ENCODE peak calls at places on chromosome X, in seven cellular contexts. One of them, this sample, is unnamed.

GRCh38 chrX:72526534-72527508 is 45.8 kb downstream of the HDAC8 start:
- DNase-seq in PC-3: no peak
- DNase-seq in transverse colon: no peak
- DNase-seq in thyroid gland: no peak
- DNase-seq in uterus: no peak
- DNase-seq in cardiac muscle cell: no peak
- DNase-seq in CD4-positive, alpha-beta T cell: no peak
- DNase-seq in this sample: no peak

GRCh38 chrX:138847930-138848329 is 136.4 kb upstream of the FGF13 start:
- DNase-seq in PC-3: peak; percentile 48
- DNase-seq in transverse colon: no peak
- DNase-seq in thyroid gland: no peak
- DNase-seq in uterus: no peak
- DNase-seq in cardiac muscle cell: peak; percentile 30
- DNase-seq in CD4-positive, alpha-beta T cell: no peak
- DNase-seq in this sample: no peak

GRCh38 chrX:3962511-3963350 is 249.3 kb upstream of the PRKX start:
- DNase-seq in PC-3: peak; percentile 64
- DNase-seq in transverse colon: no peak
- DNase-seq in thyroid gland: no peak
- DNase-seq in uterus: no peak
- DNase-seq in cardiac muscle cell: peak; percentile 45
- DNase-seq in CD4-positive, alpha-beta T cell: no peak
- DNase-seq in this sample: no peak

GRCh38 chrX:139125916-139126315 is 404.6 kb upstream of the F9 start:
- DNase-seq in PC-3: peak; percentile 4
- DNase-seq in transverse colon: no peak
- DNase-seq in thyroid gland: no peak
- DNase-seq in uterus: no peak
- DNase-seq in cardiac muscle cell: no peak
- DNase-seq in CD4-positive, alpha-beta T cell: no peak
- DNase-seq in this sample: no peak

GRCh38 chrX:146481735-146482134 is 327.8 kb upstream of the CXorf51B start:
- DNase-seq in PC-3: no peak
- DNase-seq in transverse colon: no peak
- DNase-seq in thyroid gland: no peak
- DNase-seq in uterus: no peak
- DNase-seq in cardiac muscle cell: no peak
- DNase-seq in CD4-positive, alpha-beta T cell: no peak
- DNase-seq in this sample: no peak

GRCh38 chrX:73481521-73481920 is 34.7 kb downstream of the CDX4 start:
- DNase-seq in PC-3: no peak
- DNase-seq in transverse colon: no peak
- DNase-seq in thyroid gland: no peak
- DNase-seq in uterus: no peak
- DNase-seq in cardiac muscle cell: no peak
- DNase-seq in CD4-positive, alpha-beta T cell: no peak
- DNase-seq in this sample: no peak

GRCh38 chrX:257681-258289 is 23.4 kb upstream of the PLCXD1 start:
- DNase-seq in PC-3: no peak
- DNase-seq in transverse colon: no peak
- DNase-seq in thyroid gland: no peak
- DNase-seq in uterus: no peak
- DNase-seq in cardiac muscle cell: no peak
- DNase-seq in CD4-positive, alpha-beta T cell: no peak
- DNase-seq in this sample: no peak

GRCh38 chrX:1384738-1385250 is 7.1 kb downstream of the SLC25A6 start:
- DNase-seq in PC-3: no peak
- DNase-seq in transverse colon: no peak
- DNase-seq in thyroid gland: no peak
- DNase-seq in uterus: no peak
- DNase-seq in cardiac muscle cell: no peak
- DNase-seq in CD4-positive, alpha-beta T cell: no peak
- DNase-seq in this sample: no peak

GRCh38 chrX:46913710-46914109 is 1.5 kb downstream of the JADE3 start:
- DNase-seq in PC-3: peak; percentile 45
- DNase-seq in transverse colon: peak; percentile 10
- DNase-seq in thyroid gland: peak; percentile 29
- DNase-seq in uterus: peak; percentile 14
- DNase-seq in cardiac muscle cell: peak; percentile 14
- DNase-seq in CD4-positive, alpha-beta T cell: no peak
- DNase-seq in this sample: no peak

GRCh38 chrX:155766321-155766720 is 114.8 kb upstream of the VAMP7 start:
- DNase-seq in PC-3: no peak
- DNase-seq in transverse colon: no peak
- DNase-seq in thyroid gland: no peak
- DNase-seq in uterus: no peak
- DNase-seq in cardiac muscle cell: no peak
- DNase-seq in CD4-positive, alpha-beta T cell: no peak
- DNase-seq in this sample: no peak

GRCh38 chrX:109872021-109872730 is 130.7 kb upstream of the TMEM164 start:
- DNase-seq in PC-3: no peak
- DNase-seq in transverse colon: no peak
- DNase-seq in thyroid gland: no peak
- DNase-seq in uterus: no peak
- DNase-seq in cardiac muscle cell: no peak
- DNase-seq in CD4-positive, alpha-beta T cell: no peak
- DNase-seq in this sample: no peak

GRCh38 chrX:40773809-40774208 is 38.5 kb upstream of the MED14 start:
- DNase-seq in PC-3: peak; percentile 81
- DNase-seq in transverse colon: no peak
- DNase-seq in thyroid gland: no peak
- DNase-seq in uterus: no peak
- DNase-seq in cardiac muscle cell: no peak
- DNase-seq in CD4-positive, alpha-beta T cell: no peak
- DNase-seq in this sample: no peak

GRCh38 chrX:105221374-105221773 is 880 bp upstream of the TEX13A start:
- DNase-seq in PC-3: peak; percentile 3
- DNase-seq in transverse colon: no peak
- DNase-seq in thyroid gland: no peak
- DNase-seq in uterus: no peak
- DNase-seq in cardiac muscle cell: no peak
- DNase-seq in CD4-positive, alpha-beta T cell: no peak
- DNase-seq in this sample: no peak

GRCh38 chrX:85907316-85907715 is 140.0 kb downstream of the CHM start:
- DNase-seq in PC-3: no peak
- DNase-seq in transverse colon: no peak
- DNase-seq in thyroid gland: no peak
- DNase-seq in uterus: no peak
- DNase-seq in cardiac muscle cell: no peak
- DNase-seq in CD4-positive, alpha-beta T cell: no peak
- DNase-seq in this sample: no peak

GRCh38 chrX:72123471-72124185 is 8.1 kb downstream of the RTL5 start:
- DNase-seq in PC-3: no peak
- DNase-seq in transverse colon: no peak
- DNase-seq in thyroid gland: peak; percentile 81
- DNase-seq in uterus: no peak
- DNase-seq in cardiac muscle cell: peak; percentile 55
- DNase-seq in CD4-positive, alpha-beta T cell: no peak
- DNase-seq in this sample: no peak

GRCh38 chrX:43676960-43677582 is 21.0 kb downstream of the MAOA start:
- DNase-seq in PC-3: no peak
- DNase-seq in transverse colon: no peak
- DNase-seq in thyroid gland: peak; percentile 33
- DNase-seq in uterus: no peak
- DNase-seq in cardiac muscle cell: no peak
- DNase-seq in CD4-positive, alpha-beta T cell: no peak
- DNase-seq in this sample: no peak

GRCh38 chrX:11445540-11445939 is 152.3 kb downstream of the AMELX start:
- DNase-seq in PC-3: peak; percentile 3
- DNase-seq in transverse colon: no peak
- DNase-seq in thyroid gland: no peak
- DNase-seq in uterus: no peak
- DNase-seq in cardiac muscle cell: no peak
- DNase-seq in CD4-positive, alpha-beta T cell: no peak
- DNase-seq in this sample: no peak

GRCh38 chrX:100768679-100769338 is 36.9 kb upstream of the SYTL4 start:
- DNase-seq in PC-3: peak; percentile 87
- DNase-seq in transverse colon: peak; percentile 94
- DNase-seq in thyroid gland: peak; percentile 81
- DNase-seq in uterus: peak; percentile 81
- DNase-seq in cardiac muscle cell: peak; percentile 83
- DNase-seq in CD4-positive, alpha-beta T cell: peak; percentile 76
- DNase-seq in this sample: peak; percentile 69

GRCh38 chrX:123822965-123823364 is 36.9 kb upstream of the XIAP start:
- DNase-seq in PC-3: no peak
- DNase-seq in transverse colon: no peak
- DNase-seq in thyroid gland: no peak
- DNase-seq in uterus: no peak
- DNase-seq in cardiac muscle cell: no peak
- DNase-seq in CD4-positive, alpha-beta T cell: no peak
- DNase-seq in this sample: no peak

GRCh38 chrX:71911731-71912050 is 1.0 kb downstream of the NHSL2 start:
- DNase-seq in PC-3: no peak
- DNase-seq in transverse colon: peak; percentile 8
- DNase-seq in thyroid gland: peak; percentile 33
- DNase-seq in uterus: peak; percentile 33
- DNase-seq in cardiac muscle cell: peak; percentile 58
- DNase-seq in CD4-positive, alpha-beta T cell: no peak
- DNase-seq in this sample: no peak

GRCh38 chrX:71814123-71814912 is 51.2 kb downstream of the CXorf49B start:
- DNase-seq in PC-3: no peak
- DNase-seq in transverse colon: no peak
- DNase-seq in thyroid gland: no peak
- DNase-seq in uterus: no peak
- DNase-seq in cardiac muscle cell: no peak
- DNase-seq in CD4-positive, alpha-beta T cell: no peak
- DNase-seq in this sample: no peak

GRCh38 chrX:112808651-112809050 is 32.0 kb downstream of the AMOT start:
- DNase-seq in PC-3: no peak
- DNase-seq in transverse colon: no peak
- DNase-seq in thyroid gland: no peak
- DNase-seq in uterus: no peak
- DNase-seq in cardiac muscle cell: no peak
- DNase-seq in CD4-positive, alpha-beta T cell: no peak
- DNase-seq in this sample: no peak

GRCh38 chrX:9874483-9874882 is 88.3 kb downstream of the SHROOM2 start:
- DNase-seq in PC-3: peak; percentile 72
- DNase-seq in transverse colon: no peak
- DNase-seq in thyroid gland: no peak
- DNase-seq in uterus: no peak
- DNase-seq in cardiac muscle cell: no peak
- DNase-seq in CD4-positive, alpha-beta T cell: no peak
- DNase-seq in this sample: no peak

DNA sequence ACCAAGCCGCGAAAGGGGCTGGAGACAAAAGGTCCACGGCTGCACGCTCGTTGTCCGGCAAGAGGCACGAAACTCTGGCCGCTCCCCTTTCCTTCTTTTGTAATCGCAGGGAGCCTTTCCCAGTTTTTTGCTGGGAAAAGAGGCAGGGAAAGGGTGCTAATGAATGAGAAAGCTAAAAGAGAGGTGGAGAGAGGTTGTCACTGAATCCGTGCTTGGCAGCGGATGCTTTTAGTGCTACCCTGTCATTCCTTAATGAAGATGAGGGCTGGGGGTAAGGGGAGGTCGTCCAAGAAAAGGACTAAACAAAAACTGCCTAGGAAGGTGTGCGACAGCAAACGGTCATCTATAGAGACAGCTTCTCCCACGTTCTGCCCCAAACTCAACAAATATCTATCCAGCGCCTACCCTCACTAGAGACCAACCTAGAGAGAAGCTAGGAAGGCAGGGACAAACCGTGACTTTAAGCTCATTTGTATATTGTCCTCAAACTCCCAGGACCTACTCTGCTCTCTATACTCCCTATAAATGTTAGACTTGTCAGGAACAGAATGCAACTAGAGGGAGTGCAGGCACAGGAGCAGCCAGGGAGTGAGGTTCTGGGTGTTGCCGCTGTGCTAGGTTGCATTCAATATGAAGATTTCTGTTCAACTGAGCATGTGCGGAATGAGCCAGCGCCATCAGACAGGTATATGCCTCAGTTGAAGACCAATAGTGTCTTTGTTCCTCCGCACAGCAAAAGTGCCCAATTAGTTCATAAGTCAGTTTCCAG is 755 bp upstream of the CASK start:
- DNase-seq in PC-3: peak; percentile 61
- DNase-seq in transverse colon: peak; percentile 51
- DNase-seq in thyroid gland: peak; percentile 14
- DNase-seq in uterus: no peak
- DNase-seq in cardiac muscle cell: peak; percentile 56
- DNase-seq in CD4-positive, alpha-beta T cell: no peak
- DNase-seq in this sample: no peak
- H3K27ac ChIP-seq in PC-3: peak overlapping the region; percentile 56
- H3K27ac ChIP-seq in transverse colon: peak overlapping the region; percentile 88
- H3K27ac ChIP-seq in thyroid gland: peak overlapping the region; percentile 78
- H3K27ac ChIP-seq in uterus: peak overlapping the region; percentile 89
- H3K27ac ChIP-seq in cardiac muscle cell: peak overlapping the region; percentile 64
- H3K27ac ChIP-seq in CD4-positive, alpha-beta T cell: peak overlapping the region; percentile 46
- H3K27ac ChIP-seq in this sample: peak overlapping the region; percentile 63

DNA sequence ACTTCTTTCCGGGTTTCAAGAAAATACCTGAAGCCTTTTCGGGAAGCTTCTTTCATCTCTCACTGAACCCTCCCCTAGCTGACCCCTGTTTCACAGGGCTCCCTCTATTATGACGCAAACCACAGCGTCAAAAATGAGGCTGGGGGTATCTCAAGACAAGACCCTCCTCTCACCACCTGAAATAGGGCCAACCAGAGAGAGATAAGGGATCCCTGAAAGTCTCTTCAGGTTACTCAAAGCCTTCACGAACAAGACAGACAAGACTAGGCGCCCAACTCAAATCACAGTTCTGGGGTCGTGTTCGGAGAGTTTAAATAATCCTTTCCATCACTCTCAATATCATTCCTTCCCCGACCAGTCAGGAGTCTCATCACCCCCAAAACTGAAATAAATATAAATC is 1.2 kb downstream of the PHF8 start:
- DNase-seq in PC-3: peak; percentile 2
- DNase-seq in transverse colon: no peak
- DNase-seq in thyroid gland: no peak
- DNase-seq in uterus: no peak
- DNase-seq in cardiac muscle cell: no peak
- DNase-seq in CD4-positive, alpha-beta T cell: no peak
- DNase-seq in this sample: no peak
- H3K27ac ChIP-seq in PC-3: peak overlapping the region; percentile 94
- H3K27ac ChIP-seq in transverse colon: peak overlapping the region; percentile 94
- H3K27ac ChIP-seq in thyroid gland: peak overlapping the region; percentile 85
- H3K27ac ChIP-seq in uterus: peak overlapping the region; percentile 97
- H3K27ac ChIP-seq in cardiac muscle cell: peak overlapping the region; percentile 99
- H3K27ac ChIP-seq in CD4-positive, alpha-beta T cell: no peak overlapping the region
- H3K27ac ChIP-seq in this sample: peak overlapping the region; percentile 86

GRCh38 chrX:151970027-151970426 is 4.4 kb downstream of the GABRE start:
- DNase-seq in PC-3: no peak
- DNase-seq in transverse colon: no peak
- DNase-seq in thyroid gland: no peak
- DNase-seq in uterus: no peak
- DNase-seq in cardiac muscle cell: no peak
- DNase-seq in CD4-positive, alpha-beta T cell: no peak
- DNase-seq in this sample: no peak
- H3K27ac ChIP-seq in PC-3: no peak overlapping the region
- H3K27ac ChIP-seq in transverse colon: no peak overlapping the region
- H3K27ac ChIP-seq in thyroid gland: no peak overlapping the region
- H3K27ac ChIP-seq in uterus: no peak overlapping the region
- H3K27ac ChIP-seq in cardiac muscle cell: no peak overlapping the region
- H3K27ac ChIP-seq in CD4-positive, alpha-beta T cell: no peak overlapping the region
- H3K27ac ChIP-seq in this sample: no peak overlapping the region

DNA sequence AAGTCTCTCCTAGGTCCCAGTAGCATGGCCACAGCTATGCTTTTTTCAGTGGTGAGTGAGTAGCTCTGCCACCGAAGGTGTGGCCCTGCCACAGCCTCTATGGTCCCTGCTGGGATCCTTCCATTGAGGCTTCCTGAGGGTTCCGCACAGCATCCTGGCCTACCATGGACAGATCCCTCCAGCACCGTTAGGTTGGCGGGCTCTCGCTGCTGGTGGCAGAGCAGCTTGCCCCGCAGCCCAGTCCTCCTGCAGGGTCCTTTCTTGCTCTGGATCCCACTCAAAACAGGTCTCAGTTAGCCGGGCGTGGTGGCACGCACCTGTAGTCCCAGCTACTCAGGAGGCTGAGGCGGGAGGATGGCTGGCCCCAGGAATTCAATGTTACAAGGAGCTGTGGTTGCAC is 2.4 kb upstream of the PDZD4 start:
- DNase-seq in PC-3: no peak
- DNase-seq in transverse colon: no peak
- DNase-seq in thyroid gland: no peak
- DNase-seq in uterus: no peak
- DNase-seq in cardiac muscle cell: peak; percentile 41
- DNase-seq in CD4-positive, alpha-beta T cell: no peak
- DNase-seq in this sample: no peak
- H3K27ac ChIP-seq in PC-3: no peak overlapping the region
- H3K27ac ChIP-seq in transverse colon: no peak overlapping the region
- H3K27ac ChIP-seq in thyroid gland: no peak overlapping the region
- H3K27ac ChIP-seq in uterus: no peak overlapping the region
- H3K27ac ChIP-seq in cardiac muscle cell: no peak overlapping the region
- H3K27ac ChIP-seq in CD4-positive, alpha-beta T cell: no peak overlapping the region
- H3K27ac ChIP-seq in this sample: no peak overlapping the region